ENCODE peak calls at places on chromosomes 2 and 18, in four cellular contexts. T is CD4-positive, alpha-beta T cell; K is PC-9; C is CD8-positive, alpha-beta memory T cell. M is an unnamed sample.
A peak's percentile ranks its signal among the peaks of the same experiment; 100 is the strongest.

GRCh38 chr18:8413751-8414150 is 195.5 kb upstream of the RAB12 start:
- DNase-seq in T (no peak), C (no peak), K (no peak), M (no peak)

GRCh38 chr18:78032574-78032973 is 782.9 kb downstream of the GALR1 start:
- DNase-seq in T (no peak), K (no peak), C (no peak), M (no peak)

GRCh38 chr2:215930505-215931233 is 82.7 kb downstream of the MREG start:
- DNase-seq in K (peak; percentile 89), C (no peak), T (no peak), M (no peak)

GRCh38 chr2:203019142-203019541 is 4.5 kb downstream of the NBEAL1 start:
- DNase-seq in C (no peak), T (no peak), K (no peak), M (no peak)

GRCh38 chr18:1710114-1710513 is 805.4 kb downstream of the ADCYAP1 start:
- DNase-seq in K (no peak), C (no peak), T (no peak), M (no peak)

GRCh38 chr2:238098854-238099708 is 1.1 kb upstream of the ESPNL start:
- DNase-seq in K (no peak), C (no peak), T (no peak), M (no peak)

GRCh38 chr2:25257032-25257455 is 84.7 kb downstream of the DNMT3A start:
- DNase-seq in C (no peak), K (no peak), T (no peak), M (no peak)

GRCh38 chr2:235255716-235256115 is 238.1 kb upstream of the AGAP1 start:
- DNase-seq in K (no peak), C (no peak), T (no peak), M (no peak)

GRCh38 chr2:214830794-214831346 is 21.4 kb upstream of the BARD1 start:
- DNase-seq in K (no peak), T (no peak), C (no peak), M (no peak)

GRCh38 chr2:84906900-84907714 is 1.7 kb downstream of the TMSB10 start:
- DNase-seq in C (peak; percentile 55), K (peak; percentile 78), T (peak; percentile 47), M (peak; percentile 45)

GRCh38 chr2:113117594-113118262 is 9.7 kb upstream of the IL1RN start:
- DNase-seq in K (peak; percentile 90), C (no peak), T (no peak), M (no peak)

GRCh38 chr2:17643031-17643615 is 102.6 kb downstream of the VSNL1 start:
- DNase-seq in K (peak; percentile 74), C (no peak), T (no peak), M (no peak)

GRCh38 chr2:37877457-37878315 is 47.4 kb upstream of the RMDN2 start:
- DNase-seq in K (peak; percentile 38), C (no peak), T (no peak), M (peak; percentile 51)

GRCh38 chr2:82789886-82790276 is 1669.2 kb downstream of the SUCLG1 start:
- DNase-seq in C (no peak), K (no peak), T (no peak), M (no peak)

GRCh38 chr18:6022840-6023239 is 127.5 kb upstream of the TMEM200C start:
- DNase-seq in K (no peak), T (no peak), C (no peak), M (no peak)

GRCh38 chr2:30270166-30270565 is 38.8 kb downstream of the LBH start:
- DNase-seq in C (no peak), T (no peak), K (no peak), M (no peak)

GRCh38 chr2:220736778-220737177 is 835.3 kb downstream of the EPHA4 start:
- DNase-seq in C (no peak), T (no peak), K (no peak), M (no peak)

GRCh38 chr18:28692337-28692736 is 515.4 kb upstream of the CDH2 start:
- DNase-seq in K (no peak), C (no peak), T (no peak), M (no peak)

GRCh38 chr2:217326238-217327022 is 466.6 kb upstream of the TNP1 start:
- DNase-seq in K (peak; percentile 94), T (no peak), C (no peak), M (no peak)

GRCh38 chr2:134282638-134283400 is 28.9 kb downstream of the MGAT5 start:
- DNase-seq in C (no peak), K (no peak), T (no peak), M (peak; percentile 39)

GRCh38 chr18:77249583-77250500 is at the start of gene GALR1:
- DNase-seq in C (no peak), T (no peak), K (no peak), M (no peak)

GRCh38 chr2:102967451-102967850 is 205.6 kb downstream of the TMEM182 start:
- DNase-seq in C (no peak), T (no peak), K (no peak), M (no peak)

GRCh38 chr2:20141056-20141762 is 83.7 kb downstream of the SDC1 start:
- DNase-seq in C (no peak), K (peak; percentile 87), T (no peak), M (no peak)

GRCh38 chr18:45173327-45173726 is 441.9 kb upstream of the SLC14A2 start:
- DNase-seq in C (no peak), T (no peak), K (no peak), M (no peak)

GRCh38 chr18:10950876-10951630 is 198.3 kb downstream of the PIEZO2 start:
- DNase-seq in K (no peak), C (no peak), T (no peak), M (no peak)

GRCh38 chr18:55566456-55566935 is 21.5 kb downstream of the TCF4 start:
- DNase-seq in C (no peak), T (no peak), K (no peak), M (no peak)

GRCh38 chr2:146295080-146295670 is 1549.7 kb upstream of the ACVR2A start:
- DNase-seq in T (no peak), C (no peak), K (no peak), M (no peak)

GRCh38 chr2:40204268-40204667 is 247.6 kb downstream of the SLC8A1 start:
- DNase-seq in C (no peak), T (no peak), K (no peak), M (no peak)

GRCh38 chr2:41826921-41827320 is 220.9 kb upstream of the PKDCC start:
- DNase-seq in T (no peak), K (no peak), C (no peak), M (no peak)

GRCh38 chr18:355678-356077 is 87.8 kb upstream of the THOC1 start:
- DNase-seq in T (no peak), C (no peak), K (no peak), M (no peak)

GRCh38 chr2:102764083-102764482 is 2.3 kb downstream of the TMEM182 start:
- DNase-seq in K (no peak), C (no peak), T (no peak), M (no peak)

GRCh38 chr18:686339-687111 is 25.9 kb downstream of the ENOSF1 start:
- DNase-seq in K (no peak), T (no peak), C (no peak), M (no peak)

GRCh38 chr18:48022021-48022420 is 91.6 kb upstream of the SMAD2 start:
- DNase-seq in T (no peak), K (no peak), C (no peak), M (no peak)

GRCh38 chr2:157438907-157439791 is 4.7 kb downstream of the CYTIP start:
- DNase-seq in T (no peak), C (no peak), K (no peak), M (peak; percentile 53)

GRCh38 chr2:231222318-231223000 is 24.0 kb downstream of the ARMC9 start:
- DNase-seq in K (no peak), C (no peak), T (no peak), M (no peak)

GRCh38 chr2:199581504-199581903 is 123.8 kb upstream of the SATB2 start:
- DNase-seq in K (no peak), T (no peak), C (no peak), M (no peak)

GRCh38 chr2:72144412-72144745 is 3.3 kb downstream of the CYP26B1 start:
- DNase-seq in K (no peak), T (no peak), C (no peak), M (no peak)

GRCh38 chr2:72141032-72141645 is 6.5 kb downstream of the CYP26B1 start:
- DNase-seq in K (no peak), C (no peak), T (no peak), M (no peak)

GRCh38 chr2:72141881-72142742 is 5.5 kb downstream of the CYP26B1 start:
- DNase-seq in T (no peak), K (no peak), C (no peak), M (no peak)

GRCh38 chr2:72143441-72144356 is 4.0 kb downstream of the CYP26B1 start:
- DNase-seq in T (no peak), C (no peak), K (no peak), M (no peak)

GRCh38 chr2:72142743-72143440 is 4.8 kb downstream of the CYP26B1 start:
- DNase-seq in T (no peak), K (no peak), C (no peak), M (no peak)
- H3K27me3 ChIP-seq in T (peaks cover 47% of the 10 kb centered on the region), K (no peaks in the 10 kb centered on the region), C (peaks cover 20% of the 10 kb centered on the region), M (peaks cover 8% of the 10 kb centered on the region)

DNA sequence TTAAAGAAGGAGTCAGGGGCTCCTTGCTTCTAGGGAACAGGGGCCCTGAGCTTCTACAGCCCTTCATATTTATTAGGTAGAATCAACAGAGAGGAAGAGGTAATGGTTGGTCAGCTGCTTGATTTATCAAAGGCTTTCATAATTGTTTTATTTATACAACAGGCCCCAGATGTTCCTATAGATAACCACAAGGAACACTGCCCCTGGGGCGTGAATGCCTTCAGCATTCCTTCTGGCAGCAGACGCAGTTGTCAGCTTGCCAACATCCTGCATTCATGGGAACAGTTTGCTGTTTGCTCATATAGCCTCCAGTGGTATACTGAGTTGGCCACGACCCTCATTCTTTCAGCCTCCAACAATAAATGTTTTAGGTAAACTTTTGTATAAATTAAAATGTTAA is 949.6 kb upstream of the LRATD1 start:
- DNase-seq in K (no peak), C (no peak), T (no peak), M (no peak)
- H3K27ac ChIP-seq in K (no peak overlapping the region), C (no peak overlapping the region), T (no peak overlapping the region), M (no peak overlapping the region)

DNA sequence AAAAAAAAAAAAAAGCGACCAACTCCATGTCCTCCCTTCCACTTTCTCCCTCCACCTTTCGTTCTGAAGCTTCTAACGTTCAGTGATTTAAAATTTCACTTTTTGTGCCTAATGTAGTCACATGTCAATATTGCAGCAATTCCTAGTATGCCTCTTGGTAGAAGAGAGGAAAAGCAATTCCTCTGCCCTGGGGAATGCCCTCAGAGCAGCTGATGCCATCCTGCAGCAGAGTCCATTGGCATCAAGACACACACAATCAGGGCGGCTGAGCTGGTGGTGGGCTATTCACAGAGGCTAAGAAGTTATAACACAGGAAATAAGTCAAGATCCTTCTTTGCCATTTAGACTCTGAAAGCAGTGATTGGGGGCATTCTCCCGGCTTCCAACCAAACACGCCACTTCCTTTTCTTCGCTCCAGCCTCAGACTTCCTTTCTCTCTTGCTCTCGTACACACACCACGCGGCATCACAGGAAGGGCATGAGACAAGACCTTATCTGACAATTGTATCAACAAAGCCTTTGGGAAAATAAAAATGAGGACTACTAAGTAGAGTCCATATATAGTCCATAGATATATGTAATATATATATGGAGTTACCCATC is 71.9 kb downstream of the MOGAT1 start:
- DNase-seq in T (no peak), C (no peak), K (no peak), M (no peak)
- H3K27me3 ChIP-seq in T (no peaks in the 10 kb centered on the region), C (no peaks in the 10 kb centered on the region), K (no peaks in the 10 kb centered on the region), M (no peaks in the 10 kb centered on the region)

DNA sequence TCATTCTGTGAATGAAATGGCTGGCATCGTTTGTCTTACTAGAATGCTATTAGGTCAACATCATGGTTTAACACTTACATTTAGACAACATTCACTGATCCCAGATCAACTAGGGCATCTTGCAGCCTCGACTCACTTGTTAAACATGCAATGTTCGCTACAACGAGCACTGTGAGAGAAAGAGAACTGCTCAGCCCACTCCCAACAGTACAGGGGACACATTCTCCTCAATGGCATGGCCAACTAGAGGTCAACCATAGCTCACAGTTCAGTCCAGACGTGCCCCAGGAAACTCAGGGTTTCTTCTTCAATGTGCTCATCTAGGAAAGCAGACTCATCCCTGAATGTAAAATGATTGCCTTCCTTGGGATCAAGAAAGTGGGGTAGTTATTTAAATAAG is 5.9 kb downstream of the WIPF1 start:
- DNase-seq in T (no peak), K (no peak), C (no peak), M (no peak)
- H3K27ac ChIP-seq in T (peak overlapping the region; percentile 91), K (no peak overlapping the region), C (peak overlapping the region; percentile 13), M (peak overlapping the region; percentile 96)

M was measured in CD4-positive, CD25-positive, alpha-beta regulatory T cell.